ENCODE peak calls at places on chromosomes 2 and 18, in nine cellular contexts. M is brain microvascular endothelial cell, O is neuronal stem cell, B is pancreas, X is BJ, Q is thoracic aorta, W is adipocyte, K is sigmoid colon, S is HL-60. F is an unnamed sample.

GRCh38 chr2:165815742-165816141 is 21.7 kb upstream of the GALNT3 start:
- DNase-seq in M (no peak), O (no peak), B (no peak), X (no peak), Q (no peak), W (no peak), K (no peak), S (peak; percentile 3), F (no peak)

GRCh38 chr2:54773838-54774237 is 50.4 kb downstream of the EML6 start:
- DNase-seq in M (no peak), O (no peak), B (no peak), X (no peak), Q (no peak), W (no peak), K (no peak), S (no peak), F (peak; percentile 49)

GRCh38 chr2:148531175-148532048 is 113.1 kb upstream of the EPC2 start:
- DNase-seq in M (no peak), O (no peak), B (no peak), X (no peak), Q (no peak), W (no peak), K (no peak), S (no peak), F (no peak)

GRCh38 chr2:237860273-237860935 is 981 bp downstream of the RAMP1 start:
- DNase-seq in M (no peak), O (no peak), B (no peak), X (no peak), Q (no peak), W (no peak), K (peak; percentile 75), S (peak; percentile 9), F (no peak)

GRCh38 chr2:231034291-231034882 is 2.9 kb upstream of the C2orf72 start:
- DNase-seq in M (no peak), O (no peak), B (no peak), X (no peak), Q (no peak), W (no peak), K (no peak), S (no peak), F (peak; percentile 66)

GRCh38 chr2:241083091-241083415 is 19.0 kb downstream of the MTERF4 start:
- DNase-seq in M (no peak), O (no peak), B (no peak), X (no peak), Q (no peak), W (no peak), K (no peak), S (no peak), F (no peak)

GRCh38 chr2:24456610-24457556 is 34.2 kb upstream of the NCOA1 start:
- DNase-seq in M (peak; percentile 86), O (no peak), B (peak; percentile 41), X (no peak), Q (peak; percentile 57), W (peak; percentile 88), K (peak; percentile 92), S (no peak), F (no peak)

GRCh38 chr18:11393486-11393885 is 215.9 kb upstream of the SLC35G4 start:
- DNase-seq in M (no peak), O (no peak), B (no peak), X (no peak), Q (no peak), W (peak; percentile 18), K (no peak), S (no peak), F (no peak)

GRCh38 chr2:80288576-80288975 is 16.0 kb downstream of the LRRTM1 start:
- DNase-seq in M (no peak), O (no peak), B (no peak), X (no peak), Q (no peak), W (peak; percentile 5), K (peak; percentile 66), S (no peak), F (no peak)

GRCh38 chr2:19358242-19359020 is at the start of gene OSR1:
- DNase-seq in M (peak; percentile 75), O (peak; percentile 84), B (no peak), X (no peak), Q (no peak), W (peak; percentile 94), K (peak; percentile 90), S (peak; percentile 25), F (peak; percentile 72)

GRCh38 chr2:221774136-221774535 is 202.0 kb upstream of the EPHA4 start:
- DNase-seq in M (no peak), O (no peak), B (no peak), X (no peak), Q (no peak), W (no peak), K (no peak), S (no peak), F (no peak)

DNA sequence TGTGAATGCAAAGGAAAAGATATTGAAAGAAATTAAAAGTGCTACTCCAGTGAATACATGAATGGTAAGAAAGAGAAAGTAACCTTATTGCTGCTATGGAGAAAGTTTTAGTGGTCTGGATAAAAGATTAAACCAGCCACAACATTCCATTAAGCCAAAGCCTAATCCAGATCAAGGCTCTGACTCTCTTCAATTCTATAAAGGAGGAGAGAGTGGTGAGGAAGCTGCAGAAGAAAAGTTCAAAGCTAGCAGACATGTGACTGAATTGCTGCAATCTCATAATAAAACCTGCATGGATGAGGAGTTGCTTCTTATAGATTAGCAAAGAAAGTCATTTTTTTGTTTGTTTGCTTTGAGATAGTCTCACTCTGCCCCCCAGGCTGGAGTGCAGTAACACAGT is 130.2 kb downstream of the DNAH6 start:
- DNase-seq in M (no peak), O (no peak), B (no peak), X (no peak), Q (no peak), W (no peak), K (no peak), S (no peak), F (no peak)
- H3K27me3 ChIP-seq in M (no peaks in the 10 kb centered on the region), O (no peaks in the 10 kb centered on the region), B (no peaks in the 10 kb centered on the region), X (peaks cover 4% of the 10 kb centered on the region), Q (no peaks in the 10 kb centered on the region), W (peaks cover 11% of the 10 kb centered on the region), K (no peaks in the 10 kb centered on the region), S (no peaks in the 10 kb centered on the region), F (no peaks in the 10 kb centered on the region)

GRCh38 chr2:108267117-108267516 is 21.6 kb upstream of the SULT1C2 start:
- DNase-seq in M (peak; percentile 66), O (no peak), B (peak; percentile 23), X (no peak), Q (no peak), W (peak; percentile 61), K (no peak), S (peak; percentile 54), F (no peak)
- H3K4me3 ChIP-seq in M (no peak overlapping the region), O (no peak overlapping the region), B (no peak overlapping the region), X (no peak overlapping the region), Q (no peak overlapping the region), W (peak overlapping the region; percentile 26), K (no peak overlapping the region), S (no peak overlapping the region), F (no peak overlapping the region)

DNA sequence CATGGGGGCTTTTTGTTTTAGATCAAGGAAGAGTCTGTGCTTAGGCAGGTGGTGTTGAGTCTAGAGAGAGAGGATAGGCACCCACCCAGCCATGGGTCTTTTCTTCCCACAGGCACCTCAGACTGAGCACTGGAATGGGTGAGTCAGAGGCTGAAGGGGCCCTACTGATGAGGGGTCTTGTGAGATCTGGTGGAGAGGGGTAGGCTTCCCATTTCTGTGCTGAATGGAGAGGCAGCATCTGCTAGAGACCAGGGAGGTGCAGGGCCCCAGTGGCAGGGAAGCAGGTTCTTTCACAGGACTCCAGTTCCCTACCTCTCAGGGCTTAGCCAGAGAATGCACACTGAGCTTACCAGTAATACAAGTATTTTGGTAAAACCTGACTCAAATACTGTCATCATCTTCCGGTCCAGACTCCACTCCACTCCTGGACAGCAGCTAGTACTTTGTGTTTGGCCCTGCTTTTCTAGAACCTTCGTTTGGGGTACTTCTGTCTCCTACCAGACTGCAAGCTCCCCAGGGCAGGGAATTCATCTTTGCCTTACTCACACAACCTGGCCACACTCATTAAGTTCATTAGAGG is 108.7 kb upstream of the CDC42EP3 start:
- DNase-seq in M (no peak), O (no peak), B (no peak), X (no peak), Q (no peak), W (no peak), K (no peak), S (no peak), F (no peak)
- H3K27me3 ChIP-seq in M (no peaks in the 10 kb centered on the region), O (no peaks in the 10 kb centered on the region), B (no peaks in the 10 kb centered on the region), X (no peaks in the 10 kb centered on the region), Q (no peaks in the 10 kb centered on the region), W (no peaks in the 10 kb centered on the region), K (no peaks in the 10 kb centered on the region), S (no peaks in the 10 kb centered on the region), F (no peaks in the 10 kb centered on the region)

GRCh38 chr2:46305177-46305576 is 8.0 kb downstream of the EPAS1 start:
- DNase-seq in M (no peak), O (no peak), B (no peak), X (no peak), Q (no peak), W (no peak), K (no peak), S (no peak), F (no peak)
- H3K4me3 ChIP-seq in M (no peak overlapping the region), O (no peak overlapping the region), B (no peak overlapping the region), X (no peak overlapping the region), Q (no peak overlapping the region), W (no peak overlapping the region), K (no peak overlapping the region), S (no peak overlapping the region), F (no peak overlapping the region)

GRCh38 chr2:96119981-96120720 is 3.8 kb upstream of the ADRA2B start:
- DNase-seq in M (no peak), O (no peak), B (no peak), X (no peak), Q (no peak), W (no peak), K (no peak), S (no peak), F (no peak)

GRCh38 chr2:96117701-96118588 is 1.6 kb upstream of the ADRA2B start:
- DNase-seq in M (no peak), O (no peak), B (no peak), X (no peak), Q (no peak), W (no peak), K (peak; percentile 61), S (no peak), F (peak; percentile 51)

GRCh38 chr2:96118698-96119388 is 2.5 kb upstream of the ADRA2B start:
- DNase-seq in M (no peak), O (no peak), B (no peak), X (no peak), Q (no peak), W (no peak), K (peak; percentile 63), S (no peak), F (no peak)

GRCh38 chr2:96120991-96121390 is 4.6 kb upstream of the ADRA2B start:
- DNase-seq in M (no peak), O (no peak), B (no peak), X (no peak), Q (no peak), W (no peak), K (no peak), S (no peak), F (no peak)

DNA sequence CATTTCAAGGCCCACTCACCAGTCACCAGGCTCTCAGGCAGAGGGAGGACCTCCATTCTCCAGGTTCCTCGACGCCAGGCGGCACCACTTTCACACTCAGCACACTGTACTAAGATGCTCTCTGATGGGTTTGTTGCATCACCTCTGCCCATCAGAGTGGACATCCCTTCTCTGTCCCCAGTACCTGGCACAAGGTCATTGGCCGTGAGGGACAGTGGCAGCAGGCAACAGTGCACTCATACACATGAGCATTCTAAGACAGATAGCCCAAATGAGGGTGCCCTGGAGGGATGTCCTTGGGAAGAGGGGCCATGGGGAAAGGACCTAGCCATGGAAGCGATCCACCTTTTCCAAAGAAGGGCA is 3.0 kb upstream of the ADRA2B start:
- DNase-seq in M (no peak), O (no peak), B (no peak), X (no peak), Q (no peak), W (no peak), K (no peak), S (no peak), F (no peak)
- H3K27me3 ChIP-seq in M (peaks cover 37% of the 10 kb centered on the region), O (peaks cover 17% of the 10 kb centered on the region), B (no peaks in the 10 kb centered on the region), X (peaks cover 44% of the 10 kb centered on the region), Q (no peaks in the 10 kb centered on the region), W (peaks cover 66% of the 10 kb centered on the region), K (peaks cover 25% of the 10 kb centered on the region), S (peaks cover 20% of the 10 kb centered on the region), F (no peaks in the 10 kb centered on the region)